ENCODE peak calls at places on chromosomes 5 and 9, in seven cellular contexts. Y is IMR-90, G is mesendoderm, L is H1, V is H9, S is mesenchymal stem cell, X is trophoblast cell. P is an unnamed sample.

GRCh38 chr9:85421641-85422040 is 320.1 kb downstream of the AGTPBP1 start:
- DNase-seq in Y (no peak), G (no peak), L (no peak), V (no peak), S (peak; percentile 26), X (no peak), P (no peak)

GRCh38 chr9:105694320-105694847 is at the start of gene TMEM38B:
- DNase-seq in Y (peak; percentile 58), G (peak; percentile 88), L (peak; percentile 38), V (peak; percentile 86), S (peak; percentile 77), X (peak; percentile 68), P (peak; percentile 83)

GRCh38 chr5:139733698-139734491 is 61.7 kb upstream of the PSD2 start:
- DNase-seq in Y (no peak), G (no peak), L (no peak), V (no peak), S (no peak), X (no peak), P (no peak)

GRCh38 chr5:669111-669841 is 23.9 kb downstream of the TPPP start:
- DNase-seq in Y (no peak), G (peak; percentile 49), L (no peak), V (peak; percentile 73), S (peak; percentile 73), X (peak; percentile 48), P (peak; percentile 46)

GRCh38 chr9:98916660-98917059 is 27.0 kb upstream of the COL15A1 start:
- DNase-seq in Y (peak; percentile 24), G (peak; percentile 83), L (no peak), V (peak; percentile 89), S (peak; percentile 46), X (no peak), P (no peak)

GRCh38 chr9:95494022-95494415 is 22.8 kb downstream of the PTCH1 start:
- DNase-seq in Y (no peak), G (no peak), L (no peak), V (no peak), S (no peak), X (peak; percentile 35), P (no peak)

GRCh38 chr5:168123853-168124528 is 167.5 kb upstream of the WWC1 start:
- DNase-seq in Y (no peak), G (no peak), L (no peak), V (no peak), S (no peak), X (no peak), P (no peak)

GRCh38 chr5:137236266-137236665 is 262.9 kb downstream of the SPOCK1 start:
- DNase-seq in Y (no peak), G (no peak), L (no peak), V (no peak), S (no peak), X (no peak), P (no peak)

GRCh38 chr5:106189121-106189809 is 1481.5 kb downstream of the EFNA5 start:
- DNase-seq in Y (no peak), G (no peak), L (no peak), V (no peak), S (no peak), X (no peak), P (no peak)

GRCh38 chr5:143922718-143923117 is 110.8 kb downstream of the HMHB1 start:
- DNase-seq in Y (peak; percentile 65), G (peak; percentile 64), L (no peak), V (no peak), S (peak; percentile 59), X (peak; percentile 26), P (no peak)

GRCh38 chr5:82396871-82397514 is 118.8 kb upstream of the RPS23 start:
- DNase-seq in Y (peak; percentile 99), G (no peak), L (no peak), V (no peak), S (peak; percentile 97), X (no peak), P (no peak)

GRCh38 chr5:135253601-135254165 is 145.3 kb downstream of the MACROH2A1 start:
- DNase-seq in Y (no peak), G (no peak), L (no peak), V (no peak), S (no peak), X (no peak), P (no peak)

GRCh38 chr9:32703635-32704034 is 68.2 kb upstream of the TAF1L start:
- DNase-seq in Y (no peak), G (peak; percentile 46), L (no peak), V (peak; percentile 50), S (no peak), X (no peak), P (no peak)

GRCh38 chr5:111043712-111044506 is 27.6 kb upstream of the TSLP start:
- DNase-seq in Y (peak; percentile 87), G (peak; percentile 70), L (no peak), V (peak; percentile 32), S (peak; percentile 75), X (no peak), P (no peak)

GRCh38 chr5:16936150-16937022 is at the start of gene MYO10:
- DNase-seq in Y (peak; percentile 80), G (peak; percentile 89), L (peak; percentile 50), V (peak; percentile 93), S (peak; percentile 78), X (peak; percentile 87), P (peak; percentile 93)

GRCh38 chr5:54254482-54255198 is 55.7 kb downstream of the ARL15 start:
- DNase-seq in Y (no peak), G (peak; percentile 60), L (no peak), V (no peak), S (no peak), X (no peak), P (no peak)

GRCh38 chr5:44002381-44002901 is 386.8 kb downstream of the FGF10 start:
- DNase-seq in Y (peak; percentile 37), G (no peak), L (no peak), V (no peak), S (peak; percentile 45), X (no peak), P (no peak)

GRCh38 chr9:94973491-94973941 is 247.0 kb downstream of the AOPEP start:
- DNase-seq in Y (peak; percentile 77), G (no peak), L (no peak), V (no peak), S (peak; percentile 69), X (no peak), P (no peak)

GRCh38 chr9:87640385-87640795 is 85.5 kb upstream of the CTSL start:
- DNase-seq in Y (peak; percentile 13), G (no peak), L (no peak), V (no peak), S (no peak), X (no peak), P (no peak)

GRCh38 chr5:435961-436640 is 6.9 kb upstream of the EXOC3 start:
- DNase-seq in Y (peak; percentile 30), G (peak; percentile 29), L (no peak), V (peak; percentile 47), S (peak; percentile 49), X (no peak), P (no peak)

GRCh38 chr5:150487199-150488061 is 20.5 kb upstream of the NDST1 start:
- DNase-seq in Y (peak; percentile 34), G (no peak), L (no peak), V (no peak), S (peak; percentile 79), X (no peak), P (no peak)

GRCh38 chr5:58666598-58667595 is 84.0 kb downstream of the RAB3C start:
- DNase-seq in Y (no peak), G (peak; percentile 62), L (no peak), V (no peak), S (no peak), X (no peak), P (peak; percentile 1)

GRCh38 chr5:99639905-99640304 is 711.1 kb upstream of the CHD1 start:
- DNase-seq in Y (no peak), G (no peak), L (no peak), V (no peak), S (no peak), X (no peak), P (no peak)

GRCh38 chr5:39091940-39092580 is 17.9 kb upstream of the RICTOR start:
- DNase-seq in Y (no peak), G (no peak), L (no peak), V (no peak), S (no peak), X (no peak), P (no peak)

GRCh38 chr5:39092581-39093350 is 18.6 kb upstream of the RICTOR start:
- DNase-seq in Y (peak; percentile 61), G (no peak), L (no peak), V (no peak), S (peak; percentile 67), X (no peak), P (no peak)

GRCh38 chr5:39093351-39093749 is 19.2 kb upstream of the RICTOR start:
- DNase-seq in Y (peak; percentile 64), G (no peak), L (no peak), V (no peak), S (peak; percentile 37), X (no peak), P (no peak)
- H3K4ac ChIP-seq in Y (no peak overlapping the region), G (no peak overlapping the region), L (no peak overlapping the region), V (no peak overlapping the region), S (no peak overlapping the region), X (no peak overlapping the region), P (no peak overlapping the region)

GRCh38 chr9:121316378-121316777 is 48.4 kb downstream of the GSN start:
- DNase-seq in Y (no peak), G (no peak), L (no peak), V (no peak), S (no peak), X (no peak), P (no peak)
- H3K9ac ChIP-seq in Y (no peak overlapping the region), G (no peak overlapping the region), L (no peak overlapping the region), V (no peak overlapping the region), S (peak overlapping the region; percentile 28), X (no peak overlapping the region), P (no peak overlapping the region)

DNA sequence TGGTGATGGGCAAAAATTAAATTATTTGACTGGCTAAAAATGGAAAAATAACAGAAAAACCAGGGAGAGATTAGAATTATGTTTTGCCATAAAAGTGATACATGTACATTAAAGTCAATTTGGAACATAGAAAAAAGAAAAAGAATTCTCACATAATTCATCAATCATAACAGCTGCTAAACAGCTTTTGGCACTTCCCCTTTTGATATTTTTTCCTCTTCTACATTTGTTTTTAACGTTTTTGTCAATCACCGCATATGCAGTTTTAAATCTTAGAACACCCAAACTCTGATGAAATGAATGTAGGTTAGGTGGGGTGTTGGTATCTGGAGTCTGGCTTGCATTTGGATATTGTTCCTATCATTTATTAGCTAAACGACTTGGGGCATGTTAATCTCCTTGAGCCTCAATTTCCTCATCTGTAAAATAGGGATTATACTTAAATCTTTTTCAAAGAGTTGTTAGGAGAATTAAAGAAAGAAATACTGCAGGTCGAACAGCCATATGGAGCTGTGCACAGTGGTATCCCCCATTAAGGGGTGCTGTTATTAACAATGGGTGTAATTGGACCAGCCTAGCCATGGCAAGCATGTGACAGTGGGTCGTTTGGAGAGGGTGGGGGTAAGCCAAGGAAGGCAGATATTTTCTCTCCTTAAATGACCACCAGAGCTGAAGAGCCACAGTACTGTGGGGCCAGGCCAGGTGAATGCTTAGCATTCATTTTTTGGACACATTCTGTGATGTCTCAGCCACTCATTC is 22.6 kb downstream of the NPR3 start:
- DNase-seq in Y (no peak), G (no peak), L (no peak), V (no peak), S (no peak), X (no peak), P (no peak)
- H3K4ac ChIP-seq in Y (no peak overlapping the region), G (no peak overlapping the region), L (no peak overlapping the region), V (no peak overlapping the region), S (no peak overlapping the region), X (no peak overlapping the region), P (no peak overlapping the region)

DNA sequence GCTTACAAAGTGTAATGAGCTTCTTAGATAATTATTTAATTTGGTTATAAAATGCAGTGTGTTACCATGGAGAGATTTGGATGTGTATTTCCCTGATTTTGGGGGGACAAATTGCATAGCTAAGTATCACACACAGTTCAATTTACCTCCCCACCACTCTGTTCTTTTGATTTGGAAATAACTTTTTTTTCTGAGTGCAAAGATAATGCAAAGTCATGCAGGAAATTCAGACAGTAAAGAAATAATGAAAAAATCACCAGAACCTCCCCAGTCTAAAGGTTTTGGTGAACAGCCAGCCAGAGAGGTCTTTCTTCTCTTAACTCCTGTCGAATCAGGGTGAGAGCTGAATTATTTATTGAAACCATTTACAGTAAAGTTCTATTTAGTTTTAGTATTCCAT is 3.2 kb downstream of the ADGRV1 start:
- DNase-seq in Y (no peak), G (no peak), L (no peak), V (no peak), S (no peak), X (no peak), P (no peak)
- H3K9ac ChIP-seq in Y (no peak overlapping the region), G (no peak overlapping the region), L (no peak overlapping the region), V (no peak overlapping the region), S (no peak overlapping the region), X (no peak overlapping the region), P (no peak overlapping the region)

P was measured in neuronal stem cell.